ENCODE peak calls at places on chromosomes 4 and X, in six cellular contexts. One of them, this sample, is unnamed.

GRCh38 chrX:48919360-48919821 is 567 bp upstream of the PIM2 start:
- DNase-seq in H9: no peak
- DNase-seq in H1: no peak
- DNase-seq in trophoblast cell: no peak
- DNase-seq in mesenchymal stem cell: no peak
- DNase-seq in neuronal stem cell: no peak
- DNase-seq in this sample: no peak

GRCh38 chrX:152641996-152642395 is 4.3 kb downstream of the GABRQ start:
- DNase-seq in neuronal stem cell: peak; percentile 18
- DNase-seq in H1: no peak
- DNase-seq in mesenchymal stem cell: no peak
- DNase-seq in H9: peak; percentile 61
- DNase-seq in trophoblast cell: no peak
- DNase-seq in this sample: peak; percentile 1

GRCh38 chr4:66693694-66694093 is 851.6 kb downstream of the CENPC start:
- DNase-seq in H1: no peak
- DNase-seq in H9: no peak
- DNase-seq in neuronal stem cell: no peak
- DNase-seq in mesenchymal stem cell: peak; percentile 27
- DNase-seq in trophoblast cell: no peak
- DNase-seq in this sample: no peak

GRCh38 chr4:6909970-6910339 is 329 bp downstream of the TBC1D14 start:
- DNase-seq in trophoblast cell: no peak
- DNase-seq in mesenchymal stem cell: no peak
- DNase-seq in neuronal stem cell: no peak
- DNase-seq in H1: no peak
- DNase-seq in H9: no peak
- DNase-seq in this sample: no peak

GRCh38 chr4:1172971-1173757 is 781 bp upstream of the SPON2 start:
- DNase-seq in H9: peak; percentile 59
- DNase-seq in trophoblast cell: no peak
- DNase-seq in H1: no peak
- DNase-seq in neuronal stem cell: no peak
- DNase-seq in mesenchymal stem cell: peak; percentile 98
- DNase-seq in this sample: peak; percentile 78

GRCh38 chr4:98938386-98938785 is 9.5 kb upstream of the EIF4E start:
- DNase-seq in H1: no peak
- DNase-seq in trophoblast cell: no peak
- DNase-seq in H9: no peak
- DNase-seq in neuronal stem cell: no peak
- DNase-seq in mesenchymal stem cell: peak; percentile 56
- DNase-seq in this sample: peak; percentile 62

GRCh38 chrX:46959985-46960700 is 47.9 kb downstream of the JADE3 start:
- DNase-seq in mesenchymal stem cell: no peak
- DNase-seq in H1: no peak
- DNase-seq in trophoblast cell: peak; percentile 32
- DNase-seq in H9: no peak
- DNase-seq in neuronal stem cell: no peak
- DNase-seq in this sample: no peak

GRCh38 chr4:8537041-8537461 is 43.1 kb upstream of the GPR78 start:
- DNase-seq in mesenchymal stem cell: peak; percentile 86
- DNase-seq in H1: no peak
- DNase-seq in trophoblast cell: no peak
- DNase-seq in neuronal stem cell: no peak
- DNase-seq in H9: no peak
- DNase-seq in this sample: peak; percentile 90

GRCh38 chr4:184328022-184328736 is 110.5 kb upstream of the ENPP6 start:
- DNase-seq in mesenchymal stem cell: no peak
- DNase-seq in trophoblast cell: peak; percentile 19
- DNase-seq in neuronal stem cell: no peak
- DNase-seq in H1: no peak
- DNase-seq in H9: no peak
- DNase-seq in this sample: no peak

GRCh38 chr4:74934016-74934821 is 1.3 kb downstream of the PARM1 start:
- DNase-seq in H1: no peak
- DNase-seq in trophoblast cell: peak; percentile 75
- DNase-seq in mesenchymal stem cell: peak; percentile 78
- DNase-seq in neuronal stem cell: no peak
- DNase-seq in H9: peak; percentile 47
- DNase-seq in this sample: peak; percentile 14

GRCh38 chr4:8215001-8215427 is 15.9 kb downstream of the SH3TC1 start:
- DNase-seq in H9: no peak
- DNase-seq in mesenchymal stem cell: peak; percentile 77
- DNase-seq in H1: no peak
- DNase-seq in neuronal stem cell: no peak
- DNase-seq in trophoblast cell: peak; percentile 29
- DNase-seq in this sample: peak; percentile 84

GRCh38 chr4:177023951-177024350 is 231.2 kb upstream of the VEGFC start:
- DNase-seq in H9: no peak
- DNase-seq in neuronal stem cell: no peak
- DNase-seq in mesenchymal stem cell: no peak
- DNase-seq in H1: no peak
- DNase-seq in trophoblast cell: no peak
- DNase-seq in this sample: no peak

GRCh38 chr4:169915545-169915944 is 110.7 kb downstream of the MFAP3L start:
- DNase-seq in trophoblast cell: no peak
- DNase-seq in H1: no peak
- DNase-seq in H9: no peak
- DNase-seq in neuronal stem cell: no peak
- DNase-seq in mesenchymal stem cell: no peak
- DNase-seq in this sample: no peak

GRCh38 chr4:103429283-103429682 is 231.1 kb upstream of the CENPE start:
- DNase-seq in H9: peak; percentile 89
- DNase-seq in trophoblast cell: peak; percentile 37
- DNase-seq in H1: peak; percentile 69
- DNase-seq in mesenchymal stem cell: no peak
- DNase-seq in neuronal stem cell: peak; percentile 6
- DNase-seq in this sample: no peak

GRCh38 chrX:94418065-94418464 is 744.1 kb downstream of the FAM133A start:
- DNase-seq in trophoblast cell: no peak
- DNase-seq in mesenchymal stem cell: no peak
- DNase-seq in neuronal stem cell: no peak
- DNase-seq in H9: no peak
- DNase-seq in H1: no peak
- DNase-seq in this sample: no peak

GRCh38 chr4:4872148-4872903 is 12.9 kb downstream of the MSX1 start:
- DNase-seq in H9: peak; percentile 89
- DNase-seq in trophoblast cell: no peak
- DNase-seq in neuronal stem cell: peak; percentile 39
- DNase-seq in H1: no peak
- DNase-seq in mesenchymal stem cell: no peak
- DNase-seq in this sample: no peak

GRCh38 chr4:13876940-13877339 is 249.4 kb upstream of the BOD1L1 start:
- DNase-seq in trophoblast cell: no peak
- DNase-seq in H1: no peak
- DNase-seq in H9: no peak
- DNase-seq in mesenchymal stem cell: no peak
- DNase-seq in neuronal stem cell: no peak
- DNase-seq in this sample: no peak

GRCh38 chr4:13876151-13876550 is 248.6 kb upstream of the BOD1L1 start:
- DNase-seq in H1: no peak
- DNase-seq in H9: no peak
- DNase-seq in neuronal stem cell: no peak
- DNase-seq in mesenchymal stem cell: no peak
- DNase-seq in trophoblast cell: no peak
- DNase-seq in this sample: no peak

GRCh38 chr4:13887010-13887409 is 259.5 kb upstream of the BOD1L1 start:
- DNase-seq in H9: no peak
- DNase-seq in mesenchymal stem cell: no peak
- DNase-seq in H1: no peak
- DNase-seq in neuronal stem cell: no peak
- DNase-seq in trophoblast cell: no peak
- DNase-seq in this sample: no peak

GRCh38 chr4:13881880-13882279 is 254.4 kb upstream of the BOD1L1 start:
- DNase-seq in H1: no peak
- DNase-seq in mesenchymal stem cell: no peak
- DNase-seq in H9: no peak
- DNase-seq in trophoblast cell: no peak
- DNase-seq in neuronal stem cell: no peak
- DNase-seq in this sample: no peak
- H2AFZ ChIP-seq in H1: no peak overlapping the region
- H2AFZ ChIP-seq in mesenchymal stem cell: no peak overlapping the region
- H2AFZ ChIP-seq in H9: no peak overlapping the region
- H2AFZ ChIP-seq in trophoblast cell: no peak overlapping the region
- H2AFZ ChIP-seq in neuronal stem cell: no peak overlapping the region
- H2AFZ ChIP-seq in this sample: peak overlapping the region; percentile 0

GRCh38 chr4:59971952-59972351 is 1228.2 kb upstream of the ADGRL3 start:
- DNase-seq in neuronal stem cell: no peak
- DNase-seq in H9: no peak
- DNase-seq in mesenchymal stem cell: no peak
- DNase-seq in H1: no peak
- DNase-seq in trophoblast cell: no peak
- DNase-seq in this sample: no peak

GRCh38 chr4:59973496-59973895 is 1226.6 kb upstream of the ADGRL3 start:
- DNase-seq in H1: no peak
- DNase-seq in mesenchymal stem cell: no peak
- DNase-seq in trophoblast cell: no peak
- DNase-seq in H9: no peak
- DNase-seq in neuronal stem cell: no peak
- DNase-seq in this sample: no peak

GRCh38 chr4:59968796-59969195 is 1231.3 kb upstream of the ADGRL3 start:
- DNase-seq in neuronal stem cell: no peak
- DNase-seq in trophoblast cell: no peak
- DNase-seq in H1: no peak
- DNase-seq in H9: no peak
- DNase-seq in mesenchymal stem cell: no peak
- DNase-seq in this sample: no peak

GRCh38 chr4:59966758-59967157 is 1233.4 kb upstream of the ADGRL3 start:
- DNase-seq in H1: no peak
- DNase-seq in neuronal stem cell: no peak
- DNase-seq in H9: no peak
- DNase-seq in mesenchymal stem cell: no peak
- DNase-seq in trophoblast cell: peak; percentile 22
- DNase-seq in this sample: no peak

GRCh38 chr4:59969909-59970308 is 1230.2 kb upstream of the ADGRL3 start:
- DNase-seq in neuronal stem cell: no peak
- DNase-seq in H9: no peak
- DNase-seq in mesenchymal stem cell: no peak
- DNase-seq in trophoblast cell: no peak
- DNase-seq in H1: no peak
- DNase-seq in this sample: no peak
- H4K8ac ChIP-seq in neuronal stem cell: no peak overlapping the region
- H4K8ac ChIP-seq in H9: no peak overlapping the region
- H4K8ac ChIP-seq in mesenchymal stem cell: no peak overlapping the region
- H4K8ac ChIP-seq in trophoblast cell: no peak overlapping the region
- H4K8ac ChIP-seq in H1: no peak overlapping the region
- H4K8ac ChIP-seq in this sample: no peak overlapping the region

DNA sequence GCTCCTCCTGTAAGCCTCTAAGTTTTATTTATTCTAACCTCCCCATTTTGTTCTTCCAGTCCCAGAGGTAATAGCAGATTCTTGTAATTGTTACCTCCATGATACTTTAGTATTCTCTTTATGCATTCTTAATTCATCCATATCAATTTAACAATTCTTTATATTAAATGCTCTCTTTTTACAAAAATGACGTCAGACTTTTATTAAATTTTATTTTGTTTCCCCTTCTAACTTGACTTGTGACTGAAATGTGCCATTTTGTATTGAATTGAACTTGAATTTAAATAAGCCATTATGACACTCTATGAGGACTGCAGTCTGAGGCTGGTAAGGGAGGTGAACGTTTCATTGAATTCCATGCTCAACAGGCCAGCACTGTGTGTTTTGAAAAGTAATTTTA is 60.0 kb upstream of the NUDT10 start:
- DNase-seq in H9: no peak
- DNase-seq in neuronal stem cell: no peak
- DNase-seq in mesenchymal stem cell: no peak
- DNase-seq in trophoblast cell: no peak
- DNase-seq in H1: no peak
- DNase-seq in this sample: no peak
- H2AFZ ChIP-seq in H9: no peak overlapping the region
- H2AFZ ChIP-seq in neuronal stem cell: no peak overlapping the region
- H2AFZ ChIP-seq in mesenchymal stem cell: no peak overlapping the region
- H2AFZ ChIP-seq in trophoblast cell: no peak overlapping the region
- H2AFZ ChIP-seq in H1: no peak overlapping the region
- H2AFZ ChIP-seq in this sample: no peak overlapping the region

GRCh38 chr4:87227704-87228560 is 7.5 kb upstream of the KLHL8 start:
- DNase-seq in mesenchymal stem cell: no peak
- DNase-seq in neuronal stem cell: no peak
- DNase-seq in H9: no peak
- DNase-seq in H1: no peak
- DNase-seq in trophoblast cell: no peak
- DNase-seq in this sample: no peak
- H4K8ac ChIP-seq in mesenchymal stem cell: no peak overlapping the region
- H4K8ac ChIP-seq in neuronal stem cell: no peak overlapping the region
- H4K8ac ChIP-seq in H9: no peak overlapping the region
- H4K8ac ChIP-seq in H1: no peak overlapping the region
- H4K8ac ChIP-seq in trophoblast cell: no peak overlapping the region
- H4K8ac ChIP-seq in this sample: no peak overlapping the region

GRCh38 chrX:39688219-39688575 is 409.6 kb downstream of the BCOR start:
- DNase-seq in trophoblast cell: no peak
- DNase-seq in H9: no peak
- DNase-seq in neuronal stem cell: no peak
- DNase-seq in H1: no peak
- DNase-seq in mesenchymal stem cell: no peak
- DNase-seq in this sample: no peak
- H2AFZ ChIP-seq in trophoblast cell: peak overlapping the region; percentile 83
- H2AFZ ChIP-seq in H9: no peak overlapping the region
- H2AFZ ChIP-seq in neuronal stem cell: peak overlapping the region; percentile 93
- H2AFZ ChIP-seq in H1: no peak overlapping the region
- H2AFZ ChIP-seq in mesenchymal stem cell: no peak overlapping the region
- H2AFZ ChIP-seq in this sample: peak overlapping the region; percentile 84

DNA sequence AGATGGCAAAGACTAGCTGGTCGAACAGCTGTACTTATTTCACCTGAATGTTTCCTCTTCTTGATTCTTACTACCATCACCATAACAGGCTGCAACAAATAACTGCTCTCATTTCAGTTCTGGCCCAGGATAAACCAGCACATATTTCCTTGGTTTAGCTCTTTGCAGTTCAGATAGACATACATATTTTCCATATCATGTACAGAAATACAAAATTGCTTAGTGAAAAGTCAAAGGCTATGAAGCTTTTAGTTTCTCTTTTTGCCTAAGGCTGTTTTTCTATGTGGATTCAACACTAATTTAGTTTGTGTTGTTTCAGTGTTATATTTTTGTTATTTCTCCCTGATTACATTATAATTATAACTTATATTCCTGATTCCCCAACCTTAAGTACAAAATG is 103.6 kb upstream of the BMP3 start:
- DNase-seq in H9: no peak
- DNase-seq in trophoblast cell: peak; percentile 13
- DNase-seq in mesenchymal stem cell: no peak
- DNase-seq in H1: no peak
- DNase-seq in neuronal stem cell: no peak
- DNase-seq in this sample: no peak
- H4K8ac ChIP-seq in H9: no peak overlapping the region
- H4K8ac ChIP-seq in trophoblast cell: no peak overlapping the region
- H4K8ac ChIP-seq in mesenchymal stem cell: no peak overlapping the region
- H4K8ac ChIP-seq in H1: no peak overlapping the region
- H4K8ac ChIP-seq in neuronal stem cell: no peak overlapping the region
- H4K8ac ChIP-seq in this sample: no peak overlapping the region

This sample was measured in IMR-90.